ENCODE peak calls at places on chromosomes 7 and 10, in eight cellular contexts. Q, N, O, F, U, K, V and G are unnamed samples.

GRCh38 chr10:9296206-9296605 is 1241.7 kb downstream of the GATA3 start:
- DNase-seq in Q (no peak), N (no peak), O (no peak), F (no peak), U (no peak), K (no peak), V (no peak), G (no peak)

GRCh38 chr10:131993298-131993674 is 11.6 kb upstream of the BNIP3 start:
- DNase-seq in Q (no peak), N (no peak), O (no peak), F (no peak), U (no peak), K (no peak), V (no peak), G (no peak)

GRCh38 chr7:4753610-4754432 is 21.6 kb upstream of the AP5Z1 start:
- DNase-seq in Q (peak; percentile 71), N (peak; percentile 73), O (peak; percentile 72), F (peak; percentile 82), U (peak; percentile 35), K (peak; percentile 92), V (peak; percentile 72), G (peak; percentile 73)

GRCh38 chr7:114917211-114917839 is 4.6 kb upstream of the MDFIC start:
- DNase-seq in Q (no peak), N (no peak), O (no peak), F (peak; percentile 81), U (no peak), K (no peak), V (no peak), G (no peak)

GRCh38 chr10:109899578-109900355 is 23.5 kb downstream of the XPNPEP1 start:
- DNase-seq in Q (no peak), N (no peak), O (no peak), F (no peak), U (no peak), K (no peak), V (no peak), G (peak; percentile 74)

GRCh38 chr7:50266893-50267386 is 37.6 kb upstream of the IKZF1 start:
- DNase-seq in Q (no peak), N (peak; percentile 70), O (peak; percentile 80), F (no peak), U (no peak), K (no peak), V (no peak), G (no peak)

GRCh38 chr7:149883049-149883439 is 9.3 kb downstream of the ATP6V0E2 start:
- DNase-seq in Q (no peak), N (no peak), O (no peak), F (no peak), U (no peak), K (no peak), V (no peak), G (no peak)

GRCh38 chr10:132458595-132459251 is 61.7 kb downstream of the PWWP2B start:
- DNase-seq in Q (peak; percentile 75), N (peak; percentile 57), O (peak; percentile 53), F (peak; percentile 18), U (no peak), K (peak; percentile 85), V (peak; percentile 49), G (peak; percentile 45)